ENCODE peak calls at places on chromosomes 5 and 9, in four cellular contexts. P is adrenal gland; X is dorsolateral prefrontal cortex; M is CD8-positive, alpha-beta T cell. T is an unnamed sample.

GRCh38 chr5:69335341-69335975 is 2.9 kb upstream of the CCDC125 start:
- DNase-seq in P (no peak), X (no peak), M (no peak), T (no peak)

GRCh38 chr5:100706796-100707195 is 171.6 kb downstream of the FAM174A start:
- DNase-seq in X (no peak), P (no peak), M (no peak), T (no peak)

GRCh38 chr9:117411547-117411946 is 3.3 kb downstream of the ASTN2 start:
- DNase-seq in P (no peak), X (peak), M (no peak), T (no peak)

GRCh38 chr5:83172655-83173054 is 95.3 kb downstream of the XRCC4 start:
- DNase-seq in P (no peak), M (no peak), X (no peak), T (no peak)

GRCh38 chr5:78624992-78625391 is 23.6 kb downstream of the LHFPL2 start:
- DNase-seq in M (no peak), P (no peak), X (no peak), T (no peak)

GRCh38 chr9:90095682-90096081 is 490.9 kb downstream of the GADD45G start:
- DNase-seq in X (peak), M (no peak), P (no peak), T (no peak)

GRCh38 chr5:478982-479535 is 36.1 kb downstream of the EXOC3 start:
- DNase-seq in P (no peak), X (no peak), M (no peak), T (no peak)

GRCh38 chr5:143172736-143173135 is 230.8 kb downstream of the NR3C1 start:
- DNase-seq in P (no peak), M (no peak), X (no peak), T (no peak)

GRCh38 chr5:180618830-180619562 is 27.7 kb upstream of the SCGB3A1 start:
- DNase-seq in M (peak), X (no peak), P (no peak), T (no peak)

GRCh38 chr5:17088051-17088450 is 129.4 kb upstream of the BASP1 start:
- DNase-seq in P (no peak), M (no peak), X (no peak), T (no peak)

DNA sequence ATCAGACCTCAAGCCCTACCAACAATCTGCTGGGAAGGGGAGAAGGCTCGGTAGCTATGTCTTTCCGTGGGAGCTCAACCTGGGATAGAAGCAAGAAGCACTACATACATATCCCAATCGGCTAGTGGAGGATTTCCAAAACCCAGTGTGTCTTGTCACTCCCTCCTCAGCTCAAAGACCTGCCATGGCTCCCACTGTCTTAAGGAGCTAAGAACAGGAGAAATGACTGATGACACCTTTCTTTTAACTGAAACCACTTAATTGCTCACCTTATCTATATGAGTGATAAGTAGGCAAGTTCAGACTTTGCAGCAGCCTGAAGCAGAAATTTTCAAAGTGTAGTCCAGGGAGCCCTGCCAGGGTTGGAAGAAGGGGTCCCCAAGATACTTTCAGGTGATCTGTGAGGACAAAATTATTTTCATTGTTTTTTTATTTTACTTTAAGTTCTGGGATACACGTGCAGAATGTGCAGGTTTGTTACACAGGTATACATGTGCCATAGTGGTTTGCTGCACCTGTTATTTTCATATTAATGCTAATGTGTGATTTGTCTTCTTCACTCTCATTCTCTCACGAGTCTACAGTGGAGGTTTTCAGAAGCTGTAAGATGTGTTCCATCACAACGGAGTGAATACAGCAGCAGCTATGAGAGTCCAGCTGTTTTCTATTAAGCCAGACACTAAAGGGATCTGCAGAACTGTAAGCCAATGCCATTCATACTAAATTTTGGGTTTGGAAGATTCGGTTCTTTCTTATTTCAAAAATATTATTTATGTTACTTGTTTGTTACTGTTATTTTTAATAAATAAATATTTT is 41.4 kb downstream of the PAX5 start:
- DNase-seq in X (no peak), P (no peak), M (no peak), T (no peak)
- TF ChIP-seq CTCF in X (no peak), P (no peak), M (no peak), T (no peak)

GRCh38 chr5:112735702-112736101 is 2.0 kb upstream of the APC start:
- DNase-seq in X (no peak), M (no peak), P (no peak), T (no peak)
- TF ChIP-seq CTCF in X (no peak), M (no peak), P (no peak), T (no peak)

DNA sequence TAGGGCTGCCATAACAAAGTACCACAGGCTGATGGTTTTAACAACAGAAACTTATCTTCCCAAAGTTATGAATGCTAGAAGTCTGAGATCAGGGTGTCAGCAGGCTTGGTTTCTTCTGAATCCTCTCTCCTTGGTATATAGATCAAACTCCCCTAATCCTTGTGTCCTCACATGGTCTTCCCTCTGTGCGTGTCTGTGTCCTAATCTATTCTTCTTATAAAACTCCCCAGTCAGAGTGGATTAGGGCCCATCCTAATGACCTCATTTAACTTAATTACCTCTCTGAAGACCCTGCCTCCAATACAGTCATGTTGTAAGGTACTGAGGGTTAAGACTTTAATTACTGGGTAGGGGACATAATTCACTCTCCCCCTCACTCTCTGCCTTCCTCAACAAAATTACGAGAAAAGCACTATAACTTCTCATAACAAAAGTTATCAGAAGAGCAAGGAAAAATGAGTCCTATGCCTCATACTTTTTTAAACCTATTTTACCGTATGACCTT is 68.6 kb downstream of the DPYSL3 start:
- DNase-seq in X (no peak), M (no peak), P (no peak), T (no peak)
- TF ChIP-seq CTCF in X (no peak), M (no peak), P (no peak), T (no peak)

DNA sequence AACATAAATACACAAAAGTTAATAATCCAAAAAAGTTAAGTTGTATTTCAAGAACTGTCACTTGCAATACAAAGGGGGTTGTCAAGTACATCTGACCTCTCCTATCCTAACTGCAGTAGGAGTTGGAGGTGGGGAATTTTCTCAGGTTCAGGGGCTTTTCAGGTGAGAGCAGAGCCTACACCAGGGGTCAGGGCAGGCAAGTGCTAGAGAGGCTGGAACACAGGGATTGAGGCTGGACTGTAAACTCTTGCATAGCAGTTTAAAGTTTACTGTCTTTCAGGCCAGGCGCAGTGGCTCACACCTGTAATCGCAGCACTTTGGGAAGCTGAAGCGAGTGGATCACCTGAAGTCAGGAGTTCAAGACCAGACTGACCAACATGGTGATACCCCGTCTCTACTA is 25.4 kb upstream of the RASGRF2 start:
- DNase-seq in M (no peak), X (no peak), P (no peak), T (no peak)
- TF ChIP-seq CTCF in M (no peak), X (no peak), P (no peak), T (no peak)

GRCh38 chr5:170463426-170463825 is 40.4 kb upstream of the KCNIP1 start:
- DNase-seq in X (no peak), P (no peak), M (no peak), T (no peak)
- TF ChIP-seq CTCF in X (no peak), P (no peak), M (no peak), T (no peak)

T was measured in esophagus squamous epithelium.